ENCODE peak calls at places on chromosomes 6 and 20, in seven cellular contexts. Z is GM03348, I is fibroblast of the aortic adventitia, D is EH, M is GM23338, O is NCI-H1694 treated with DMSO at 0.1 percent for 48 hours, U is fibroblast of pulmonary artery. C is an unnamed sample.

GRCh38 chr6:170314983-170315382 is 8.4 kb downstream of the FAM120B start:
- DNase-seq in Z (no peak), I (no peak), D (no peak), M (no peak), O (no peak), U (no peak), C (no peak)

GRCh38 chr20:17485017-17485416 is 46.2 kb downstream of the BFSP1 start:
- DNase-seq in Z (no peak), I (no peak), D (no peak), M (no peak), O (no peak), U (no peak), C (no peak)

GRCh38 chr6:37171141-37171969 is 1.4 kb downstream of the PIM1 start:
- DNase-seq in Z (peak), I (peak), D (peak), M (peak), O (no peak), U (peak), C (peak)

GRCh38 chr6:10528170-10528981 is 7.2 kb downstream of the GCNT2 start:
- DNase-seq in Z (no peak), I (peak), D (peak), M (no peak), O (no peak), U (no peak), C (no peak)

GRCh38 chr20:2695206-2695983 is 2.8 kb downstream of the EBF4 start:
- DNase-seq in Z (no peak), I (no peak), D (no peak), M (no peak), O (no peak), U (no peak), C (no peak)

GRCh38 chr20:16111853-16112412 is 461.3 kb downstream of the KIF16B start:
- DNase-seq in Z (no peak), I (no peak), D (no peak), M (no peak), O (no peak), U (no peak), C (no peak)

GRCh38 chr20:34514897-34515483 is 1.2 kb upstream of the DYNLRB1 start:
- DNase-seq in Z (no peak), I (no peak), D (peak), M (no peak), O (no peak), U (no peak), C (no peak)

GRCh38 chr20:62475819-62476073 is at the start of gene GATA5:
- DNase-seq in Z (no peak), I (no peak), D (no peak), M (no peak), O (no peak), U (no peak), C (no peak)

GRCh38 chr6:125314019-125314581 is 12.3 kb upstream of the HDDC2 start:
- DNase-seq in Z (peak), I (peak), D (peak), M (peak), O (peak), U (peak), C (peak)

GRCh38 chr6:34917626-34918285 is 28.7 kb downstream of the ANKS1A start:
- DNase-seq in Z (no peak), I (no peak), D (no peak), M (no peak), O (no peak), U (no peak), C (no peak)

C was measured in AG10803.